ENCODE peak calls at places on chromosome 4, in ten cellular contexts. Y is NB4, K is GM12865, T is AG09309, M is upper lobe of left lung, Q is cardiac muscle cell, W is PC-9, F is heart left ventricle, D is fibroblast of lung, Z is pancreas. G is an unnamed sample.

GRCh38 chr4:181550381-181550780 is 692.8 kb upstream of the TENM3 start:
- DNase-seq in Y (no peak), K (no peak), T (no peak), M (no peak), Q (no peak), W (no peak), F (no peak), D (no peak), Z (no peak), G (no peak)

GRCh38 chr4:48546336-48546735 is 56.3 kb downstream of the ZAR1 start:
- DNase-seq in Y (peak), K (peak), T (peak), M (no peak), Q (peak), W (peak), F (no peak), D (peak), Z (no peak), G (peak)

GRCh38 chr4:2080429-2081300 is 21.5 kb downstream of the NAT8L start:
- DNase-seq in Y (no peak), K (no peak), T (no peak), M (peak), Q (no peak), W (no peak), F (no peak), D (no peak), Z (peak), G (no peak)

GRCh38 chr4:158172558-158173258 is at the start of gene GASK1B:
- DNase-seq in Y (peak), K (peak), T (no peak), M (no peak), Q (peak), W (peak), F (peak), D (peak), Z (no peak), G (peak)

GRCh38 chr4:48913346-48913745 is 6.8 kb upstream of the OCIAD2 start:
- DNase-seq in Y (no peak), K (no peak), T (peak), M (no peak), Q (peak), W (peak), F (no peak), D (peak), Z (no peak), G (peak)

GRCh38 chr4:55729306-55730142 is 90.1 kb upstream of the EXOC1L start:
- DNase-seq in Y (no peak), K (no peak), T (no peak), M (no peak), Q (peak), W (peak), F (no peak), D (no peak), Z (no peak), G (no peak)

GRCh38 chr4:53601251-53601764 is 10.0 kb upstream of the LNX1 start:
- DNase-seq in Y (peak), K (peak), T (no peak), M (no peak), Q (peak), W (peak), F (no peak), D (no peak), Z (peak), G (no peak)

GRCh38 chr4:54897590-54897989 is 227.8 kb downstream of the KDR start:
- DNase-seq in Y (no peak), K (no peak), T (no peak), M (no peak), Q (no peak), W (no peak), F (no peak), D (peak), Z (no peak), G (no peak)

GRCh38 chr4:51885371-51885770 is 42.4 kb downstream of the DCUN1D4 start:
- DNase-seq in Y (peak), K (peak), T (no peak), M (no peak), Q (peak), W (peak), F (no peak), D (peak), Z (no peak), G (peak)

GRCh38 chr4:2939383-2940243 is 23.6 kb downstream of the NOP14 start:
- DNase-seq in Y (peak), K (peak), T (no peak), M (no peak), Q (no peak), W (no peak), F (no peak), D (no peak), Z (peak), G (no peak)

GRCh38 chr4:115763051-115763450 is 649.6 kb upstream of the NDST4 start:
- DNase-seq in Y (no peak), K (no peak), T (no peak), M (no peak), Q (no peak), W (no peak), F (no peak), D (no peak), Z (no peak), G (no peak)

GRCh38 chr4:20017439-20017838 is 234.3 kb upstream of the SLIT2 start:
- DNase-seq in Y (no peak), K (no peak), T (no peak), M (no peak), Q (no peak), W (no peak), F (no peak), D (no peak), Z (no peak), G (no peak)

GRCh38 chr4:46123872-46124755 is at the start of gene GABRG1:
- DNase-seq in Y (no peak), K (no peak), T (no peak), M (no peak), Q (no peak), W (no peak), F (no peak), D (no peak), Z (no peak), G (no peak)

GRCh38 chr4:2806392-2807355 is 13.8 kb downstream of the SH3BP2 start:
- DNase-seq in Y (no peak), K (no peak), T (no peak), M (peak), Q (peak), W (no peak), F (peak), D (no peak), Z (peak), G (peak)

GRCh38 chr4:10456270-10457254 is 664 bp downstream of the ZNF518B start:
- DNase-seq in Y (peak), K (peak), T (no peak), M (no peak), Q (peak), W (peak), F (peak), D (peak), Z (peak), G (peak)

GRCh38 chr4:121164291-121164690 is at the start of gene TNIP3:
- DNase-seq in Y (peak), K (no peak), T (no peak), M (no peak), Q (peak), W (no peak), F (no peak), D (peak), Z (no peak), G (peak)

DNA sequence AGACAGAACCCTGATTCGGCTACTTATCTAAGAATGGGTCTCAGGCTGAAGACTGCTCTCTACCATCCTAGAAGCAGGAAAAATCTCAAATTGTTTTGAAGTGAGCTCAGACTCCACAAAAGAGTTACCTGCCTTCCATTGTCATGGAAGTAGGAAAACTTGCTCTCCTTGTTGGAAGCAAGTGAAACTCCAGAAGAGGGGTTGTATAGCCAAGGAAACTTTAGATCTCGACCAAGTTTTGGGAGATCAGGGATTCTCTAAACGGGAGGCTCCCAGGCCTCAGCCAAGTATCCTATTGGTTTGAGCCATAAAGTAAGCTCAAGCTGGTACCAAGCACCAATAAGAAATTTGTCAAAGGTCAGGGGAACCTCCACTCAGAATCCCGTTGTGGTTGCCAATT is 9.2 kb upstream of the FHDC1 start:
- DNase-seq in Y (no peak), K (no peak), T (no peak), M (no peak), Q (no peak), W (no peak), F (no peak), D (no peak), Z (no peak), G (no peak)
- H3K4me3 ChIP-seq in Y (no peak), K (no peak), T (no peak), M (no peak), Q (no peak), W (no peak), F (no peak), D (no peak), Z (no peak), G (no peak)

GRCh38 chr4:100907465-100908454 is 389.9 kb upstream of the EMCN start:
- DNase-seq in Y (no peak), K (no peak), T (no peak), M (no peak), Q (peak), W (peak), F (no peak), D (peak), Z (no peak), G (peak)
- TF ChIP-seq CTCF in Y (no peak), K (no peak), T (peak), M (peak), Q (peak), W (peak), F (peak), D (peak), Z (no peak), G (peak)

DNA sequence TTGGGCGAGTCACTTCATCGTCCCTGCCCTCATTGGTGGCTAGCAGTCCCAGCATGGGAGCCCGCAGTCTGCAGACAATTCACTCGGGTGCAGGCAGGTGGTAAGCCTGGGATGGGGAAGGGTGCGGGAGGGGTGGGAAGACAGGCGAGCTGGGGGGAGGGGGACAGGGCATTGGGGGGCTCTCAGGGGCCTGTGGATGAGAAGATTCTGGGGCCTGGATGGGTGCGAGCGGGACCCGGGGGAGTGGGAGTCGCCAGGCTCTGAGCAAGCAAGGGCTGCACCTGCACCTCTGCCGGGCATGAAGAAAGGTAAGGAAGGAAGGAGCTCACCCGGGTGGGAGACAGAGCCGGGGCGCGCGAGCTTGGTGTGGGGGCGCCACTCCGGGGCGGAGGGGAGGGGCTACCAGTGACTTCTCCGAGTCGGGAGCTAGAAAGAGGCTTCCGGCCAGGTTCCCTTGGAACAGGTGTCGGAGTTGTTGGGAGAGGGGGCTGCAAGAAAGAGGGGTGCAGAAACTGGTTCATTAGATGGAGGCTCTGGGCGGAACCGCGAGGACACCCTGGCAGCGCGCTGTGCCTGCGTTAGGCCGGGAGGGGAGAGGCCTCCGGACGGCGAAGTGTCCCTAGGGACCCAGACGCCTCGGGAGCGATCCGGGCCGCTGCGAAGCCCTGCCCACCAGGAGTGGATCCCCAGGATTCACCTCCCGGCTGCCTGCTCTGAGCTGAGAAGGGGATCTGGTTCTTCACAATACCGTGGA is 103.4 kb upstream of the PDLIM3 start:
- DNase-seq in Y (no peak), K (no peak), T (no peak), M (peak), Q (peak), W (no peak), F (no peak), D (no peak), Z (no peak), G (no peak)
- H3K4me3 ChIP-seq in Y (no peak), K (no peak), T (no peak), M (no peak), Q (no peak), W (no peak), F (no peak), D (no peak), Z (no peak), G (no peak)

GRCh38 chr4:100509386-100509785 is 8.4 kb downstream of the EMCN start:
- DNase-seq in Y (no peak), K (no peak), T (no peak), M (no peak), Q (no peak), W (no peak), F (no peak), D (no peak), Z (no peak), G (no peak)

GRCh38 chr4:100508691-100509090 is 9.1 kb downstream of the EMCN start:
- DNase-seq in Y (no peak), K (no peak), T (no peak), M (no peak), Q (no peak), W (no peak), F (no peak), D (no peak), Z (no peak), G (no peak)

DNA sequence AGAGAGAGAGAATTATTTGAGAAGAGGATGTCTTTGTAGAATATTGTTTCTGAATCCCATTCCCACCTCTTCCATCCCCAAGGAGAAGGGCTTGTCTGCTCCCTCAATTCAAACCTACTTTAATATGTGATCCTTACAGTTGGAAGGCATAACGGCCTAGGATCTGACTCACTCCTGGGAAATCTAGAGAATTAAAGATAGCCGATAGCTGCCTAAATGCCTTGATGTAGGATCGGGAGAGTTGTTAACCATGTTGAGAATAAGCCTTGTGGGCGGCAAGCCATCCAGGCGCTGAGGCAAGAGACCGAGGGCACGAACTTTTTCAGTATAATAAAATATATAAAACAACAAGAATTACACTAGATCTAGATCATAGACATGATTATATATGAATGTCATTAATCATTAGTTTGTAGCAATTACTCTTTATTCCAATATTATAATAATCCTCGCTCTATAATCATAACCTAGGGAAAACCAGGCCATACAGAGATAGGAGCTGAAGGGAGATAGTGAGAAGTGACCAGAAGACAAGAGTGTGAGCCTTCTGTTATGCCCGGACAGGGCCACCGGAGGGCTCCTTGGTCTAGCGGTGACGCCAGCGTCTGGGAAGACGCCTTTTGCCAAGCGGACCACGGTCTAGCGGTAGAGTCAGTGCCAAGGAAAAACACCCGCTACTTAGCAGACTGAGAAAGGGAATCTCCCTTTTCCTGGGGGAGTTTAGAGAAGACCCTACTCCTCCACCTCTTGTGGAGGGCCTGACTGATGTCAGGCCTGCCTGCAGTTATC is 13.5 kb downstream of the EMCN start:
- DNase-seq in Y (no peak), K (no peak), T (no peak), M (peak), Q (no peak), W (no peak), F (no peak), D (peak), Z (no peak), G (no peak)
- TF ChIP-seq CTCF in Y (no peak), K (no peak), T (no peak), M (no peak), Q (no peak), W (no peak), F (no peak), D (no peak), Z (no peak), G (no peak)

GRCh38 chr4:169859366-169860216 is 101.8 kb upstream of the HPF1 start:
- DNase-seq in Y (no peak), K (no peak), T (no peak), M (peak), Q (no peak), W (no peak), F (no peak), D (no peak), Z (no peak), G (no peak)
- H3K4me3 ChIP-seq in Y (no peak), K (no peak), T (no peak), M (no peak), Q (no peak), W (no peak), F (no peak), D (no peak), Z (no peak), G (no peak)

GRCh38 chr4:183758006-183758734 is 99.1 kb downstream of the TRAPPC11 start:
- DNase-seq in Y (no peak), K (no peak), T (no peak), M (peak), Q (peak), W (no peak), F (peak), D (no peak), Z (no peak), G (peak)
- TF ChIP-seq CTCF in Y (no peak), K (no peak), T (no peak), M (no peak), Q (peak), W (no peak), F (peak), D (peak), Z (no peak), G (peak)

G was measured in fibroblast of the aortic adventitia.